ENCODE peak calls at places on chromosomes 5 and 9, in ten cellular contexts. F is amygdala; P is body of pancreas; D is colonic mucosa; S is Kasumi-1; B is NCI-H146; Y is naive thymus-derived CD8-positive, alpha-beta T cell; G is HT-29; N is brain microvascular endothelial cell; K is NCI-H1417. L is an unnamed sample.

GRCh38 chr5:60332244-60333018 is 367.5 kb downstream of the DEPDC1B start:
- DNase-seq in F (no peak), B (no peak), N (peak; percentile 38), S (no peak), Y (no peak), P (no peak), D (no peak), K (no peak), G (no peak), L (peak; percentile 72)

GRCh38 chr9:25427898-25428297 is 250.3 kb downstream of the TUSC1 start:
- DNase-seq in N (no peak), D (no peak), G (no peak), B (no peak), Y (no peak), F (no peak), K (no peak), P (no peak), S (no peak), L (no peak)

GRCh38 chr9:15642369-15642962 is 89.6 kb downstream of the CCDC171 start:
- DNase-seq in G (peak; percentile 66), Y (peak; percentile 25), P (no peak), K (peak; percentile 59), N (peak; percentile 1), S (peak; percentile 57), F (no peak), B (peak; percentile 64), D (no peak), L (peak; percentile 54)

GRCh38 chr5:114018178-114018577 is 343.7 kb upstream of the KCNN2 start:
- DNase-seq in N (no peak), F (no peak), Y (no peak), K (peak; percentile 8), B (peak; percentile 55), D (no peak), S (peak; percentile 19), P (no peak), G (peak; percentile 27), L (peak; percentile 0)

GRCh38 chr9:110030632-110031031 is 177.3 kb downstream of the C9orf152 start:
- DNase-seq in G (no peak), Y (no peak), F (no peak), N (peak; percentile 85), D (no peak), K (no peak), P (no peak), B (no peak), S (no peak), L (peak; percentile 93)

GRCh38 chr9:133597316-133597957 is 11.8 kb downstream of the FAM163B start:
- DNase-seq in Y (no peak), S (no peak), G (no peak), B (no peak), F (no peak), D (no peak), N (no peak), K (peak; percentile 58), P (no peak), L (no peak)

GRCh38 chr5:65961644-65962043 is 35.3 kb downstream of the ERBIN start:
- DNase-seq in Y (no peak), B (no peak), N (peak; percentile 38), G (no peak), F (no peak), K (no peak), P (no peak), S (no peak), D (no peak), L (peak; percentile 59)

GRCh38 chr9:110095238-110095637 is 112.7 kb downstream of the C9orf152 start:
- DNase-seq in K (no peak), G (no peak), B (no peak), S (no peak), D (no peak), N (peak; percentile 69), F (no peak), P (no peak), Y (no peak), L (peak; percentile 85)

GRCh38 chr9:117828466-117828865 is 124.3 kb downstream of the TLR4 start:
- DNase-seq in B (no peak), K (no peak), G (no peak), N (no peak), P (no peak), S (no peak), Y (no peak), D (no peak), F (no peak), L (no peak)

GRCh38 chr5:167565555-167565954 is 725.9 kb upstream of the WWC1 start:
- DNase-seq in P (no peak), B (no peak), K (peak; percentile 39), G (peak; percentile 7), F (no peak), N (peak; percentile 11), S (no peak), Y (no peak), D (no peak), L (peak; percentile 28)

GRCh38 chr5:40682431-40683017 is 2.8 kb downstream of the PTGER4 start:
- DNase-seq in F (no peak), S (no peak), G (no peak), P (peak; percentile 52), D (peak; percentile 36), Y (no peak), K (no peak), B (no peak), N (peak; percentile 32), L (peak; percentile 84)

GRCh38 chr5:113017891-113018635 is 41.5 kb downstream of the DCP2 start:
- DNase-seq in F (no peak), G (peak; percentile 33), P (no peak), B (no peak), K (no peak), D (no peak), Y (no peak), S (no peak), N (peak; percentile 84), L (peak; percentile 69)

GRCh38 chr5:107826311-107827000 is 155.7 kb upstream of the EFNA5 start:
- DNase-seq in D (no peak), P (no peak), N (no peak), B (peak; percentile 18), G (no peak), K (no peak), Y (no peak), S (no peak), F (no peak), L (no peak)

GRCh38 chr5:139863855-139864558 is 68.4 kb downstream of the PSD2 start:
- DNase-seq in B (peak; percentile 9), S (peak; percentile 13), F (peak; percentile 74), N (peak; percentile 44), Y (peak; percentile 39), P (peak; percentile 80), K (peak; percentile 57), D (peak; percentile 69), G (peak; percentile 41), L (peak; percentile 44)

GRCh38 chr5:148457183-148457620 is 73.4 kb downstream of the FBXO38 start:
- DNase-seq in K (peak; percentile 93), N (no peak), G (peak; percentile 57), S (peak; percentile 10), B (peak; percentile 80), F (no peak), P (peak; percentile 13), Y (peak; percentile 9), D (no peak), L (no peak)

GRCh38 chr9:119986205-119986604 is 593.8 kb downstream of the CDK5RAP2 start:
- DNase-seq in G (peak; percentile 10), N (no peak), F (no peak), P (no peak), B (no peak), D (no peak), Y (no peak), S (no peak), K (peak; percentile 75), L (no peak)

GRCh38 chr5:145668714-145669113 is 166.4 kb downstream of the PRELID2 start:
- DNase-seq in S (no peak), B (no peak), F (no peak), Y (no peak), P (no peak), K (no peak), N (no peak), D (no peak), G (peak; percentile 51), L (no peak)

GRCh38 chr5:171493646-171494393 is 74.4 kb downstream of the FGF18 start:
- DNase-seq in G (no peak), P (no peak), D (no peak), Y (no peak), F (no peak), S (no peak), K (no peak), B (no peak), N (no peak), L (no peak)

GRCh38 chr5:24547127-24547526 is 97.7 kb downstream of the CDH10 start:
- DNase-seq in Y (no peak), D (no peak), N (no peak), S (no peak), G (no peak), P (peak; percentile 20), B (peak; percentile 60), K (peak; percentile 96), F (no peak), L (no peak)

GRCh38 chr9:108083796-108084352 is 594.3 kb upstream of the KLF4 start:
- DNase-seq in D (no peak), F (no peak), G (no peak), B (no peak), S (no peak), Y (no peak), P (no peak), K (no peak), N (no peak), L (no peak)

GRCh38 chr5:102196481-102196880 is 99.6 kb downstream of the SLCO4C1 start:
- DNase-seq in N (no peak), S (no peak), K (no peak), D (no peak), Y (no peak), P (no peak), B (peak; percentile 4), F (no peak), G (no peak), L (no peak)